ENCODE peak calls at places on chromosomes 5 and 9, in ten cellular contexts. Z, X, N, T, W, A, I, H, E and V are unnamed samples.
A peak's percentile ranks its signal among the peaks of the same experiment; 100 is the strongest.

GRCh38 chr9:72526901-72527800 is 5.7 kb downstream of the TMC1 start:
- DNase-seq in Z (peak; percentile 57), T (peak; percentile 93), H (peak; percentile 69), A (peak; percentile 75), I (peak; percentile 81), W (peak; percentile 96), E (peak; percentile 96), N (peak; percentile 77), X (peak; percentile 93), V (peak; percentile 88)

GRCh38 chr9:127196826-127197145 is 67.8 kb upstream of the GARNL3 start:
- DNase-seq in N (no peak), E (no peak), X (no peak), W (no peak), A (no peak), I (no peak), Z (no peak), H (no peak), T (no peak), V (no peak)

GRCh38 chr9:125549465-125550215 is 157.4 kb downstream of the MAPKAP1 start:
- DNase-seq in N (peak; percentile 73), X (peak; percentile 86), Z (no peak), E (peak; percentile 94), H (peak; percentile 66), W (peak; percentile 27), A (no peak), T (no peak), I (no peak), V (no peak)

GRCh38 chr9:134433101-134433500 is 106.8 kb downstream of the RXRA start:
- DNase-seq in T (peak; percentile 20), H (no peak), N (no peak), E (peak; percentile 73), W (peak; percentile 32), Z (no peak), I (no peak), X (peak; percentile 51), A (no peak), V (peak; percentile 67)

GRCh38 chr5:32095261-32095671 is 78.9 kb downstream of the GOLPH3 start:
- DNase-seq in W (no peak), T (no peak), I (no peak), A (no peak), E (peak; percentile 11), Z (no peak), X (peak; percentile 18), H (no peak), N (no peak), V (no peak)

GRCh38 chr9:76662476-76663281 is 101.6 kb upstream of the PCA3 start:
- DNase-seq in E (no peak), W (no peak), Z (no peak), I (no peak), N (no peak), T (no peak), X (no peak), H (no peak), A (no peak), V (no peak)

GRCh38 chr9:33082538-33083326 is 6.3 kb upstream of the SMU1 start:
- DNase-seq in W (no peak), N (no peak), T (no peak), X (no peak), H (no peak), E (no peak), I (no peak), A (no peak), Z (no peak), V (no peak)

GRCh38 chr9:15293727-15294405 is 13.2 kb downstream of the TTC39B start:
- DNase-seq in W (no peak), T (no peak), Z (no peak), E (no peak), I (no peak), X (peak; percentile 56), A (no peak), H (no peak), N (no peak), V (no peak)

GRCh38 chr9:137217276-137218211 is 4.5 kb downstream of the RNF208 start:
- DNase-seq in X (peak; percentile 40), E (no peak), A (no peak), W (no peak), T (no peak), N (no peak), Z (peak; percentile 48), H (peak; percentile 72), I (peak; percentile 92), V (no peak)

GRCh38 chr5:168295574-168296201 is 4.2 kb downstream of the WWC1 start:
- DNase-seq in Z (no peak), H (no peak), X (peak; percentile 78), E (peak; percentile 84), I (no peak), W (peak; percentile 68), A (peak; percentile 90), N (no peak), T (peak; percentile 82), V (peak; percentile 77)

GRCh38 chr5:97097348-97098220 is 44.8 kb downstream of the LIX1 start:
- DNase-seq in E (no peak), H (no peak), X (no peak), Z (no peak), I (no peak), W (no peak), N (no peak), T (no peak), A (no peak), V (no peak)

GRCh38 chr9:75213765-75214164 is 125.5 kb downstream of the OSTF1 start:
- DNase-seq in A (no peak), N (no peak), H (no peak), W (no peak), X (no peak), T (no peak), I (no peak), E (no peak), Z (no peak), V (no peak)

GRCh38 chr5:16687898-16688297 is 71.1 kb upstream of the RETREG1 start:
- DNase-seq in Z (no peak), I (no peak), H (peak; percentile 39), T (no peak), A (no peak), X (no peak), W (no peak), E (no peak), N (no peak), V (no peak)

GRCh38 chr9:34125681-34126206 is 754 bp downstream of the DCAF12 start:
- DNase-seq in H (no peak), W (peak; percentile 8), E (peak; percentile 65), N (no peak), A (peak; percentile 53), X (peak; percentile 11), T (peak; percentile 41), I (no peak), Z (no peak), V (no peak)

DNA sequence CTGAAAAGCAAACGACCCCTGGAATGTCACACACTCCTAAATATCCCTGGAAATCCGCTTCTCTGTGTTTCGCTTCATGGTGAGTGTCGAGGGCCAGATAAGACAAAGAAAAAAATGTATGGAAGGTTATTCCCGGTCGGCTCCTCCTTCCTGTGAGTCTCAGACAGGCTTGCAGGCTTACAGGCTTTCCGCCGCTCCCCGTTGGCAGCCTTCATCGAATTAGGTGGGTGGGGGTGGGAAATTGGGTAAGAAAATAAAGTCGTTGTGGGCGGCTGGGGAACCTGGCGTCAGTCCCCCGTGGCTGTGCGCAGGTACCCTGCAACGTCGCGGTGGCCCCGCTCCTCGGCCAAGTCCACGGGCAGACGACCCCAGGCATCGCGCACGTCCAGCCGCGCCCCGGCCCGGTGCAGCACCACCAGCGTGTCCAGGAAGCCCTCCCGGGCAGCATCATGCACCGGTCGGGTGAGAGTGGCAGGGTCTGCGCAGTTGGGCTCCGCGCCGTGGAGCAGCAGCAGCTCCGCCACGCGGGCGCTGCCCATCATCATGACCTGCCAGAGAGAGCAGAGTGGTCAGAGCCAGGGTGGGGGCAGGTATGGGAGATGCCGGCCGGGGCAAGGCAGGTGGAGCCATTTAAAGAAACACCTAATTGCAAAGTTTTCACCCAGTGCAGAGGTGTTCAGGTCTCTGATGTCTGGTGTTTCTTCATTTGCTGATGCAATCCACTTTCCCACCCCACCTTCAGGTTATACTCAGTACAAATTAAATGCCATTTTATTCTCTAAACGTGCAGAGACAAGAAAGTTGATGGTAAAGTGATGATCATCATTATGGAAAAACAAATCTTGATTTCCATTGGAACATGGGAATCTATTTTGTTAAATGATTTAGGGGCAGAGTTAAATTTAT is 3.2 kb downstream of the CDKN2B start:
- DNase-seq in A (no peak), I (no peak), E (peak; percentile 39), X (no peak), T (peak; percentile 31), N (no peak), W (peak; percentile 51), H (no peak), Z (no peak), V (no peak)
- H3K4me3 ChIP-seq in A (no peak overlapping the region), I (no peak overlapping the region), E (peak overlapping the region; percentile 99), X (peak overlapping the region; percentile 36), T (peak overlapping the region; percentile 26), N (no peak overlapping the region), W (peak overlapping the region; percentile 94), H (no peak overlapping the region), Z (no peak overlapping the region), V (no peak overlapping the region)

GRCh38 chr5:154758977-154759376 is 3.8 kb downstream of the LARP1 start:
- DNase-seq in N (no peak), Z (no peak), X (no peak), H (no peak), W (no peak), I (no peak), E (no peak), A (no peak), T (no peak), V (no peak)
- H3K4me3 ChIP-seq in N (no peak overlapping the region), Z (no peak overlapping the region), X (peak overlapping the region; percentile 9), H (no peak overlapping the region), W (peak overlapping the region; percentile 2), I (no peak overlapping the region), E (peak overlapping the region; percentile 80), A (no peak overlapping the region), T (no peak overlapping the region), V (no peak overlapping the region)

DNA sequence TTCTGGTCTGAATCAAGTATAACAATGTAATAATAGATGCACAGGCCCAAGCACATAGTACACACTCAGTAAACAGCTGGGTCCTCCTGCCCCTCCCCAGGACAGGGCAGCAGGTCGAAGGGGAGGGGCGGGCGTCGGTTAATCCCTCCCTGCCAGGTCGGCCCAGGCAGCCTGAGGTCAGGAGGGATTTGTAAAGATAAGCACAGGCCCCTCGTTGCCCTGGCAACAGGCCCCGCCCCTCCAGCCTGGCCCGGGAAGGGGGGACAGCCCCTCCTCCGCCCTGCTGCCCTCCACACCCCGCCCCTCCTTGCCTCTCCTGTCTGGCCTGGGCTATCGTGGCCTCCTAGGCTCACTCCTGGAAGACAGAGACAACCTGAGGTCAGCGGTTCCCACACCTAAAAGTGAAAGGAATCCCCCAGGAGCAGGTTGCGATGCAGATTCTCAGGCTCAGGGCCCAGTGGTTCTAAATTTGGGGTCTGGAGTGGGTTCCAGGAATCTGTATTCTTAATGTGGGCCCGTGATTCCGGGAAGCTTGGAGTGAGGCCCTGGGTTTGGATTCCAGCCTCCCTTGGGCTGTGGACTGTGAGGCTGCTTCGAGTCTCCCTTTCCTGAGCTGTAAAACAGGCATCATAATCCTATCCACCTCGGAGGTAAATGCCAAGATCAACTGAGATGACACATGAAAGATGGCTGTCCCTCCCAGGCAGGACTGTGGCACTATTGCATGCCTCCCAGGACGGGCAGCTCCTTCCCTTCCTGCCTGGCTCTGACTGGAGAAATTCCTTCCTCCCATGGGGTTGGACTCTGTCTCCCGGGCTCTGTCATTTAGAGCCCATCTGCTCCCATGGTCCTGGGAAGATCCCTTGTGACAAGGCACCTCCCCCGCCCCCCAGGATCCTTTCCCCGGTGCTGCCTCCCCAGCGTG is 4.4 kb downstream of the CRB2 start:
- DNase-seq in X (no peak), H (no peak), A (no peak), W (no peak), N (no peak), Z (no peak), I (peak; percentile 88), T (no peak), E (no peak), V (no peak)
- H3K4me3 ChIP-seq in X (no peak overlapping the region), H (no peak overlapping the region), A (no peak overlapping the region), W (no peak overlapping the region), N (no peak overlapping the region), Z (no peak overlapping the region), I (no peak overlapping the region), T (no peak overlapping the region), E (no peak overlapping the region), V (no peak overlapping the region)

GRCh38 chr9:89602978-89603628 is 1.7 kb upstream of the GADD45G start:
- DNase-seq in E (peak; percentile 86), X (peak; percentile 69), H (peak; percentile 92), W (peak; percentile 84), T (peak; percentile 67), N (peak; percentile 92), A (peak; percentile 71), Z (peak; percentile 77), I (peak; percentile 92), V (peak; percentile 10)
- H3K4me3 ChIP-seq in E (peak overlapping the region; percentile 84), X (no peak overlapping the region), H (peak overlapping the region; percentile 90), W (no peak overlapping the region), T (no peak overlapping the region), N (peak overlapping the region; percentile 81), A (peak overlapping the region; percentile 48), Z (peak overlapping the region; percentile 1), I (no peak overlapping the region), V (no peak overlapping the region)